ENCODE peak calls at places on chromosomes 5 and 9, in five cellular contexts. One of them, this sample, is unnamed.

GRCh38 chr5:87649455-87649854 is 236.7 kb upstream of the CCNH start:
- DNase-seq in stomach: no peak
- DNase-seq in tibial artery: no peak
- DNase-seq in left ventricle myocardium inferior: no peak
- DNase-seq in fibroblast of mammary gland: peak
- DNase-seq in this sample: no peak

GRCh38 chr9:73037613-73038012 is 84.8 kb upstream of the ALDH1A1 start:
- DNase-seq in stomach: no peak
- DNase-seq in tibial artery: no peak
- DNase-seq in left ventricle myocardium inferior: no peak
- DNase-seq in fibroblast of mammary gland: peak
- DNase-seq in this sample: no peak

GRCh38 chr5:3602713-3603502 is 7.3 kb downstream of the IRX1 start:
- DNase-seq in stomach: peak
- DNase-seq in tibial artery: no peak
- DNase-seq in left ventricle myocardium inferior: peak
- DNase-seq in fibroblast of mammary gland: peak
- DNase-seq in this sample: no peak

GRCh38 chr5:1176473-1177391 is 24.7 kb upstream of the SLC6A19 start:
- DNase-seq in stomach: no peak
- DNase-seq in tibial artery: no peak
- DNase-seq in left ventricle myocardium inferior: peak
- DNase-seq in fibroblast of mammary gland: no peak
- DNase-seq in this sample: peak

GRCh38 chr5:136145030-136145429 is 12.4 kb downstream of the SMAD5 start:
- DNase-seq in stomach: no peak
- DNase-seq in tibial artery: no peak
- DNase-seq in left ventricle myocardium inferior: no peak
- DNase-seq in fibroblast of mammary gland: no peak
- DNase-seq in this sample: no peak

GRCh38 chr5:54547711-54548250 is 30.2 kb downstream of the SNX18 start:
- DNase-seq in stomach: no peak
- DNase-seq in tibial artery: peak
- DNase-seq in left ventricle myocardium inferior: peak
- DNase-seq in fibroblast of mammary gland: peak
- DNase-seq in this sample: no peak

GRCh38 chr5:14190194-14191164 is 47.3 kb downstream of the TRIO start:
- DNase-seq in stomach: no peak
- DNase-seq in tibial artery: peak
- DNase-seq in left ventricle myocardium inferior: no peak
- DNase-seq in fibroblast of mammary gland: peak
- DNase-seq in this sample: no peak

GRCh38 chr9:92620870-92621269 is 49.1 kb downstream of the IPPK start:
- DNase-seq in stomach: no peak
- DNase-seq in tibial artery: no peak
- DNase-seq in left ventricle myocardium inferior: no peak
- DNase-seq in fibroblast of mammary gland: no peak
- DNase-seq in this sample: no peak

GRCh38 chr5:56339732-56340131 is 106.6 kb upstream of the ANKRD55 start:
- DNase-seq in stomach: no peak
- DNase-seq in tibial artery: no peak
- DNase-seq in left ventricle myocardium inferior: no peak
- DNase-seq in fibroblast of mammary gland: no peak
- DNase-seq in this sample: no peak

GRCh38 chr5:111454198-111454606 is 58.1 kb downstream of the STARD4 start:
- DNase-seq in stomach: no peak
- DNase-seq in tibial artery: no peak
- DNase-seq in left ventricle myocardium inferior: no peak
- DNase-seq in fibroblast of mammary gland: peak
- DNase-seq in this sample: no peak

GRCh38 chr9:74499770-74500583 is 2.8 kb downstream of the RORB start:
- DNase-seq in stomach: no peak
- DNase-seq in tibial artery: no peak
- DNase-seq in left ventricle myocardium inferior: no peak
- DNase-seq in fibroblast of mammary gland: peak
- DNase-seq in this sample: peak

GRCh38 chr9:95025213-95026170 is 292.0 kb downstream of the FANCC start:
- DNase-seq in stomach: peak
- DNase-seq in tibial artery: peak
- DNase-seq in left ventricle myocardium inferior: peak
- DNase-seq in fibroblast of mammary gland: peak
- DNase-seq in this sample: no peak

GRCh38 chr9:124122813-124123462 is 111.4 kb downstream of the LHX2 start:
- DNase-seq in stomach: no peak
- DNase-seq in tibial artery: no peak
- DNase-seq in left ventricle myocardium inferior: no peak
- DNase-seq in fibroblast of mammary gland: peak
- DNase-seq in this sample: no peak

GRCh38 chr9:77176686-77177142 is 620 bp upstream of the VPS13A start:
- DNase-seq in stomach: no peak
- DNase-seq in tibial artery: no peak
- DNase-seq in left ventricle myocardium inferior: no peak
- DNase-seq in fibroblast of mammary gland: no peak
- DNase-seq in this sample: no peak

GRCh38 chr5:147519380-147519779 is 9.5 kb upstream of the DPYSL3 start:
- DNase-seq in stomach: no peak
- DNase-seq in tibial artery: no peak
- DNase-seq in left ventricle myocardium inferior: no peak
- DNase-seq in fibroblast of mammary gland: peak
- DNase-seq in this sample: no peak

GRCh38 chr9:14389146-14389545 is 75.2 kb upstream of the NFIB start:
- DNase-seq in stomach: no peak
- DNase-seq in tibial artery: no peak
- DNase-seq in left ventricle myocardium inferior: no peak
- DNase-seq in fibroblast of mammary gland: peak
- DNase-seq in this sample: no peak

GRCh38 chr9:99866398-99866797 is 40.1 kb upstream of the STX17 start:
- DNase-seq in stomach: no peak
- DNase-seq in tibial artery: no peak
- DNase-seq in left ventricle myocardium inferior: no peak
- DNase-seq in fibroblast of mammary gland: no peak
- DNase-seq in this sample: no peak

GRCh38 chr5:78649220-78649700 is 688 bp upstream of the LHFPL2 start:
- DNase-seq in stomach: no peak
- DNase-seq in tibial artery: peak
- DNase-seq in left ventricle myocardium inferior: no peak
- DNase-seq in fibroblast of mammary gland: peak
- DNase-seq in this sample: no peak

GRCh38 chr5:26761040-26761439 is 277.3 kb downstream of the CDH9 start:
- DNase-seq in stomach: no peak
- DNase-seq in tibial artery: no peak
- DNase-seq in left ventricle myocardium inferior: no peak
- DNase-seq in fibroblast of mammary gland: no peak
- DNase-seq in this sample: no peak

GRCh38 chr5:90184764-90185163 is 224.8 kb downstream of the CETN3 start:
- DNase-seq in stomach: no peak
- DNase-seq in tibial artery: no peak
- DNase-seq in left ventricle myocardium inferior: no peak
- DNase-seq in fibroblast of mammary gland: no peak
- DNase-seq in this sample: no peak

GRCh38 chr9:4837768-4838546 is 45.2 kb downstream of the RCL1 start:
- DNase-seq in stomach: no peak
- DNase-seq in tibial artery: peak
- DNase-seq in left ventricle myocardium inferior: no peak
- DNase-seq in fibroblast of mammary gland: peak
- DNase-seq in this sample: no peak

GRCh38 chr9:121607434-121608248 is 43.8 kb upstream of the DAB2IP start:
- DNase-seq in stomach: no peak
- DNase-seq in tibial artery: no peak
- DNase-seq in left ventricle myocardium inferior: peak
- DNase-seq in fibroblast of mammary gland: peak
- DNase-seq in this sample: no peak

GRCh38 chr9:94156549-94157407 is 72.5 kb downstream of the PTPDC1 start:
- DNase-seq in stomach: peak
- DNase-seq in tibial artery: peak
- DNase-seq in left ventricle myocardium inferior: peak
- DNase-seq in fibroblast of mammary gland: peak
- DNase-seq in this sample: no peak

GRCh38 chr5:2806176-2806575 is 54.7 kb upstream of the IRX2 start:
- DNase-seq in stomach: no peak
- DNase-seq in tibial artery: no peak
- DNase-seq in left ventricle myocardium inferior: no peak
- DNase-seq in fibroblast of mammary gland: no peak
- DNase-seq in this sample: no peak

GRCh38 chr9:78261403-78262001 is 25.6 kb downstream of the CEP78 start:
- DNase-seq in stomach: no peak
- DNase-seq in tibial artery: no peak
- DNase-seq in left ventricle myocardium inferior: no peak
- DNase-seq in fibroblast of mammary gland: peak
- DNase-seq in this sample: no peak

GRCh38 chr5:11658341-11658740 is 245.9 kb downstream of the CTNND2 start:
- DNase-seq in stomach: no peak
- DNase-seq in tibial artery: no peak
- DNase-seq in left ventricle myocardium inferior: no peak
- DNase-seq in fibroblast of mammary gland: no peak
- DNase-seq in this sample: no peak

GRCh38 chr5:134524219-134524825 is 1.1 kb upstream of the JADE2 start:
- DNase-seq in stomach: peak
- DNase-seq in tibial artery: peak
- DNase-seq in left ventricle myocardium inferior: peak
- DNase-seq in fibroblast of mammary gland: peak
- DNase-seq in this sample: no peak

GRCh38 chr5:163245584-163245983 is 191.8 kb upstream of the CCNG1 start:
- DNase-seq in stomach: no peak
- DNase-seq in tibial artery: no peak
- DNase-seq in left ventricle myocardium inferior: no peak
- DNase-seq in fibroblast of mammary gland: no peak
- DNase-seq in this sample: no peak

GRCh38 chr5:104189909-104190308 is 627.3 kb upstream of the NUDT12 start:
- DNase-seq in stomach: no peak
- DNase-seq in tibial artery: no peak
- DNase-seq in left ventricle myocardium inferior: no peak
- DNase-seq in fibroblast of mammary gland: peak
- DNase-seq in this sample: no peak

GRCh38 chr5:96885518-96886338 is 9.4 kb downstream of the ERAP2 start:
- DNase-seq in stomach: no peak
- DNase-seq in tibial artery: no peak
- DNase-seq in left ventricle myocardium inferior: no peak
- DNase-seq in fibroblast of mammary gland: no peak
- DNase-seq in this sample: no peak

GRCh38 chr5:177094224-177095087 is 7.7 kb downstream of the FGFR4 start:
- DNase-seq in stomach: peak
- DNase-seq in tibial artery: no peak
- DNase-seq in left ventricle myocardium inferior: peak
- DNase-seq in fibroblast of mammary gland: peak
- DNase-seq in this sample: no peak

GRCh38 chr5:148788636-148789035 is 37.8 kb upstream of the ADRB2 start:
- DNase-seq in stomach: no peak
- DNase-seq in tibial artery: no peak
- DNase-seq in left ventricle myocardium inferior: no peak
- DNase-seq in fibroblast of mammary gland: no peak
- DNase-seq in this sample: no peak

GRCh38 chr9:133855802-133856592 is 117.8 kb upstream of the SARDH start:
- DNase-seq in stomach: peak
- DNase-seq in tibial artery: peak
- DNase-seq in left ventricle myocardium inferior: no peak
- DNase-seq in fibroblast of mammary gland: peak
- DNase-seq in this sample: no peak

GRCh38 chr9:70465398-70465797 is 50.9 kb upstream of the KLF9 start:
- DNase-seq in stomach: no peak
- DNase-seq in tibial artery: no peak
- DNase-seq in left ventricle myocardium inferior: no peak
- DNase-seq in fibroblast of mammary gland: no peak
- DNase-seq in this sample: no peak
- TF ChIP-seq CTCF in stomach: no peak
- TF ChIP-seq CTCF in tibial artery: no peak
- TF ChIP-seq CTCF in left ventricle myocardium inferior: no peak
- TF ChIP-seq CTCF in fibroblast of mammary gland: no peak
- TF ChIP-seq CTCF in this sample: no peak

DNA sequence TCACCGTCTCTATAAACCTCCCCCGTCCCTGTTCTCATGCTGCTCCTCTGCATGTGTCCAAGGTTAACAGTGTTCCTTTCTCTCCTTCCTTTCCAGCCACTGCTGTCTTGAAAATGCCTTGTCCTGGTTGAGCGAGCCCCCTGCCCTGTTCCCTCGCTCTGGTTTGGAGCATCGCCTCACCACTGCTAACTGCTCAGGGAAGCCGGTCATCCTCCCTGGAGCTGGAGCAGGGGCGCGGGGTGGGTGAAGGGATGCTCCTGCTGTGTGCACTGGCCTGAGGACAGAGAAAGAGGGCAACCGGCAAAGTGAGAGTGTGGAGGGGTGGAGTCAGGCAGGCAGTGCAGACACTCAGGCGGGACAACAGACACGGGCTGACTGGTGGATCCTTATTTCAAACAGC is 19.4 kb downstream of the UBE2QL1 start:
- DNase-seq in stomach: no peak
- DNase-seq in tibial artery: no peak
- DNase-seq in left ventricle myocardium inferior: no peak
- DNase-seq in fibroblast of mammary gland: no peak
- DNase-seq in this sample: no peak
- TF ChIP-seq CTCF in stomach: no peak
- TF ChIP-seq CTCF in tibial artery: no peak
- TF ChIP-seq CTCF in left ventricle myocardium inferior: no peak
- TF ChIP-seq CTCF in fibroblast of mammary gland: no peak
- TF ChIP-seq CTCF in this sample: no peak

GRCh38 chr5:5100635-5101034 is 39.5 kb upstream of the ADAMTS16 start:
- DNase-seq in stomach: no peak
- DNase-seq in tibial artery: no peak
- DNase-seq in left ventricle myocardium inferior: no peak
- DNase-seq in fibroblast of mammary gland: no peak
- DNase-seq in this sample: no peak

GRCh38 chr5:5105531-5105930 is 34.6 kb upstream of the ADAMTS16 start:
- DNase-seq in stomach: no peak
- DNase-seq in tibial artery: no peak
- DNase-seq in left ventricle myocardium inferior: no peak
- DNase-seq in fibroblast of mammary gland: peak
- DNase-seq in this sample: no peak

GRCh38 chr5:5103249-5103648 is 36.9 kb upstream of the ADAMTS16 start:
- DNase-seq in stomach: no peak
- DNase-seq in tibial artery: no peak
- DNase-seq in left ventricle myocardium inferior: no peak
- DNase-seq in fibroblast of mammary gland: peak
- DNase-seq in this sample: no peak

GRCh38 chr5:5101676-5102075 is 38.5 kb upstream of the ADAMTS16 start:
- DNase-seq in stomach: no peak
- DNase-seq in tibial artery: no peak
- DNase-seq in left ventricle myocardium inferior: no peak
- DNase-seq in fibroblast of mammary gland: no peak
- DNase-seq in this sample: no peak

DNA sequence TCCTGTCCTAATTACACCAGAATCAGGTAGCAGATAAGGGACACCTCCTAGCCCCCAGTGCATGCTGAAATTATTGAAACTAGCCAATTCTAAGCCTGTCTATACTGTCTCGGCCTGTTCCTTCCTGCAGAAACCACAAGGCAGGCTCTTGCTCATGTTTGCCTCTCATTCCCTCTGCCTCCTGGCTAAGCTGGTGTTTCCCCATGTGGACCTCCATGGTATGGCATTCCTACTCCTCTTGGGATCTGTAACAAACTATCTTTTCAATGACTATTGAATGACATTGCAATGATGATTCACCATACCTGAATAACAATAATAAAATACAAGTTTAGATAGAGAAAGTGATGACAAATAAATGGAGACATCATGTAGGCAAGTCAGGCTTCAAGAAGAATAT is 35.6 kb upstream of the ADAMTS16 start:
- DNase-seq in stomach: no peak
- DNase-seq in tibial artery: no peak
- DNase-seq in left ventricle myocardium inferior: no peak
- DNase-seq in fibroblast of mammary gland: no peak
- DNase-seq in this sample: no peak
- TF ChIP-seq CTCF in stomach: no peak
- TF ChIP-seq CTCF in tibial artery: no peak
- TF ChIP-seq CTCF in left ventricle myocardium inferior: no peak
- TF ChIP-seq CTCF in fibroblast of mammary gland: no peak
- TF ChIP-seq CTCF in this sample: no peak

GRCh38 chr5:154505567-154505966 is 27.5 kb upstream of the HAND1 start:
- DNase-seq in stomach: no peak
- DNase-seq in tibial artery: no peak
- DNase-seq in left ventricle myocardium inferior: no peak
- DNase-seq in fibroblast of mammary gland: no peak
- DNase-seq in this sample: no peak
- TF ChIP-seq CTCF in stomach: no peak
- TF ChIP-seq CTCF in tibial artery: no peak
- TF ChIP-seq CTCF in left ventricle myocardium inferior: no peak
- TF ChIP-seq CTCF in fibroblast of mammary gland: no peak
- TF ChIP-seq CTCF in this sample: no peak

This sample was measured in chondrocyte.